ENCODE peak calls at places on chromosomes 6 and 20, in four cellular contexts. One of them, this sample, is unnamed.

GRCh38 chr20:49811825-49812462 is 684 bp upstream of the SLC9A8 start:
- DNase-seq in effector CD4-positive, alpha-beta T cell: no peak
- DNase-seq in fibroblast of pulmonary artery: peak
- DNase-seq in activated CD4-positive, CD25-positive, alpha-beta regulatory T cell treated with anti-CD3 and anti-CD28 coated beads, Interleukin-2, amount 50 U/mL, for 72 hours: no peak
- DNase-seq in this sample: peak

GRCh38 chr6:15447546-15448232 is 201.8 kb downstream of the JARID2 start:
- DNase-seq in fibroblast of pulmonary artery: no peak
- DNase-seq in effector CD4-positive, alpha-beta T cell: no peak
- DNase-seq in activated CD4-positive, CD25-positive, alpha-beta regulatory T cell treated with anti-CD3 and anti-CD28 coated beads, Interleukin-2, amount 50 U/mL, for 72 hours: no peak
- DNase-seq in this sample: no peak

GRCh38 chr6:18412644-18413043 is 25.5 kb downstream of the RNF144B start:
- DNase-seq in effector CD4-positive, alpha-beta T cell: no peak
- DNase-seq in activated CD4-positive, CD25-positive, alpha-beta regulatory T cell treated with anti-CD3 and anti-CD28 coated beads, Interleukin-2, amount 50 U/mL, for 72 hours: no peak
- DNase-seq in fibroblast of pulmonary artery: no peak
- DNase-seq in this sample: peak

GRCh38 chr20:56360133-56360898 is 1.5 kb downstream of the FAM210B start:
- DNase-seq in activated CD4-positive, CD25-positive, alpha-beta regulatory T cell treated with anti-CD3 and anti-CD28 coated beads, Interleukin-2, amount 50 U/mL, for 72 hours: no peak
- DNase-seq in fibroblast of pulmonary artery: no peak
- DNase-seq in effector CD4-positive, alpha-beta T cell: no peak
- DNase-seq in this sample: no peak

GRCh38 chr6:80226156-80226555 is 119.7 kb downstream of the BCKDHB start:
- DNase-seq in fibroblast of pulmonary artery: no peak
- DNase-seq in effector CD4-positive, alpha-beta T cell: no peak
- DNase-seq in activated CD4-positive, CD25-positive, alpha-beta regulatory T cell treated with anti-CD3 and anti-CD28 coated beads, Interleukin-2, amount 50 U/mL, for 72 hours: no peak
- DNase-seq in this sample: no peak

GRCh38 chr6:154247119-154247814 is 109.3 kb downstream of the IPCEF1 start:
- DNase-seq in activated CD4-positive, CD25-positive, alpha-beta regulatory T cell treated with anti-CD3 and anti-CD28 coated beads, Interleukin-2, amount 50 U/mL, for 72 hours: no peak
- DNase-seq in fibroblast of pulmonary artery: no peak
- DNase-seq in effector CD4-positive, alpha-beta T cell: no peak
- DNase-seq in this sample: no peak

GRCh38 chr6:110944681-110945151 is 13.8 kb upstream of the GTF3C6 start:
- DNase-seq in effector CD4-positive, alpha-beta T cell: no peak
- DNase-seq in fibroblast of pulmonary artery: peak
- DNase-seq in activated CD4-positive, CD25-positive, alpha-beta regulatory T cell treated with anti-CD3 and anti-CD28 coated beads, Interleukin-2, amount 50 U/mL, for 72 hours: peak
- DNase-seq in this sample: peak

GRCh38 chr6:130421567-130421966 is 55.8 kb downstream of the TMEM200A start:
- DNase-seq in fibroblast of pulmonary artery: peak
- DNase-seq in activated CD4-positive, CD25-positive, alpha-beta regulatory T cell treated with anti-CD3 and anti-CD28 coated beads, Interleukin-2, amount 50 U/mL, for 72 hours: no peak
- DNase-seq in effector CD4-positive, alpha-beta T cell: no peak
- DNase-seq in this sample: peak

GRCh38 chr6:151199976-151200375 is 39.8 kb upstream of the AKAP12 start:
- DNase-seq in effector CD4-positive, alpha-beta T cell: no peak
- DNase-seq in activated CD4-positive, CD25-positive, alpha-beta regulatory T cell treated with anti-CD3 and anti-CD28 coated beads, Interleukin-2, amount 50 U/mL, for 72 hours: no peak
- DNase-seq in fibroblast of pulmonary artery: no peak
- DNase-seq in this sample: no peak

GRCh38 chr20:41428285-41428684 is 61.7 kb upstream of the EMILIN3 start:
- DNase-seq in fibroblast of pulmonary artery: peak
- DNase-seq in activated CD4-positive, CD25-positive, alpha-beta regulatory T cell treated with anti-CD3 and anti-CD28 coated beads, Interleukin-2, amount 50 U/mL, for 72 hours: no peak
- DNase-seq in effector CD4-positive, alpha-beta T cell: peak
- DNase-seq in this sample: peak